ENCODE peak calls at places on chromosomes 3 and 15, in five cellular contexts. Y, I, V, O and S are unnamed samples. For H3K36me3 and H3K4me1, the result is how much of the 10 kb centered on the place peaks cover.

GRCh38 chr3:51961607-51962569 is 5.4 kb downstream of the PCBP4 start:
- DNase-seq in O (no peak), Y (peak), I (no peak), V (no peak), S (no peak)

GRCh38 chr3:43559961-43560360 is 61.9 kb downstream of the ANO10 start:
- DNase-seq in I (no peak), O (no peak), V (no peak), Y (no peak), S (no peak)

GRCh38 chr3:107476462-107476861 is 46.3 kb upstream of the BBX start:
- DNase-seq in V (no peak), O (no peak), I (no peak), Y (no peak), S (no peak)

GRCh38 chr3:95923496-95924210 is 890.7 kb upstream of the EPHA6 start:
- DNase-seq in V (no peak), Y (no peak), I (no peak), O (peak), S (no peak)

GRCh38 chr15:62378772-62379171 is 213.7 kb upstream of the C2CD4B start:
- DNase-seq in Y (no peak), I (no peak), O (no peak), V (no peak), S (no peak)

GRCh38 chr15:96553931-96554330 is 223.4 kb downstream of the NR2F2 start:
- DNase-seq in Y (no peak), I (no peak), O (no peak), V (no peak), S (no peak)

GRCh38 chr15:40029979-40030893 is 8.7 kb downstream of the SRP14 start:
- DNase-seq in Y (peak), I (no peak), V (no peak), O (no peak), S (no peak)

GRCh38 chr15:51908312-51908711 is 63.3 kb downstream of the LEO1 start:
- DNase-seq in V (no peak), I (no peak), Y (no peak), O (no peak), S (no peak)

GRCh38 chr3:107201146-107201545 is 176.1 kb upstream of the CCDC54 start:
- DNase-seq in I (no peak), Y (no peak), O (no peak), V (no peak), S (no peak)

GRCh38 chr3:184129012-184129411 is 6.1 kb upstream of the EIF2B5 start:
- DNase-seq in I (no peak), O (no peak), V (no peak), Y (peak), S (no peak)

GRCh38 chr3:12750223-12750622 is 8.8 kb downstream of the TMEM40 start:
- DNase-seq in V (no peak), O (peak), Y (no peak), I (no peak), S (peak)

GRCh38 chr15:73996939-73997338 is 2.4 kb downstream of the PML start:
- DNase-seq in O (peak), V (no peak), Y (no peak), I (peak), S (no peak)

DNA sequence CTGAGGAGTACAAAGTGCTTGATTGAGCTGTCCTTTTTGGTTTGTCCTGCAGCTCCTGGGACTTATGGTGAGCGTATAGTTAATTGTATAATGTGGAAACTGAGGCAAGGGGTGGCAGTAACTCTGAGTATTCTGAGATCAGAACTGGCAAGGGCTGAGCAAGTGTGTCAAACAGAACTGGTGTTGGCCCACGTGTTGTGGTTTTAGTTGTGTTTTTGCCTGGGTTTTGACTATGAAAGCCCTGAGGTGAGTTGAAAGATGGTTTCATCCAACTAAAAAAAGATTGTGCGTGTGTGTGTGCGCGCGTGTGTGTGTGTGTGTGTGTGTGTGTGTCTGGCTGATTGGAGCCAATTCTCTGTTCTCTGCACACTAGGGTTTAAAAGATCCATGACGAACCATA is 154.1 kb downstream of the EDEM1 start:
- DNase-seq in V (no peak), O (no peak), Y (no peak), I (no peak), S (no peak)
- H3K36me3 ChIP-seq in V (under half), O (under half), Y (under half), I (under half), S (under half)

GRCh38 chr3:172074027-172074426 is 34.6 kb downstream of the FNDC3B start:
- DNase-seq in V (no peak), I (no peak), Y (no peak), O (no peak), S (no peak)
- H3K4me1 ChIP-seq in V (under half), I (under half), Y (under half), O (half or more), S (half or more)

DNA sequence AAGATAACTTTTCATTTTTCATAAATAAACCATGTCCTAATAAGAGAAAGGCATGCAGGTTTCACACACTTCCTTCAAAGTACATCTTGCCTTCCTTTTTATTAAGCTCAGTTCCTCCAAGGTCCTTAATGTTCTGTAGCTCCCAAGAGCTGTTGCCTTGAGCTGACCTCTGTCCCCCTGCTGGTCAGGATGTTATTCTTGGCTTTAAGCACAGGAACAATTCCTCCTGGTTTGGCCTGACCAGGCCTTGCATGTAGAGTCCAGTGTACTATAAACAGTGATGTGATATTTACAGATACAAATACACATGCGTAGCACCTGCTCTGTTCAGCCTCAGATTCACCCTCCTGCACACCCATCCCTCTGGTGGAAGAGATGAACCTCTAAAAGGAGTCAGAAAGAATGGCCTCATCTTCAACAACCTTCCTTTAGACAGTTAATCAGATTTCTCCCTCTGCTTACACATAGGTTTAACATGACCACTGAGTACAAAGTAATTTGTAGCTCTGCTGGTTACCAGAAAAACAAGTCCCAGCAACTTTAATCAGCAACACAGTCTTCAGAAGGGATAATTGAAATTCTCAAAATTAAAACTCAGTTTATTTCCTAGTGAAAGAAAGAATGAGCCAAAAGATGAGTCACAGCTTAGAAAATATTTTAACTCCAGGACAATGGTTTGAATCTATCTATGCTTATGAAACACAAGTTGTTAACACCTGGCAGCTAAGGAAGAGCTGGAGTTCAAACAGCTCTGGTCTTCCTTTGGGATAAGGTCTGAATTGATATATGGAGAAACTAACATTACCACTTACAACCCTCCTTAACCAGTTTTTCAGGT is 46.5 kb downstream of the PTPN9 start:
- DNase-seq in Y (peak), V (no peak), O (peak), I (peak), S (peak)
- H3K27ac ChIP-seq in Y (no peak), V (peak), O (peak), I (peak), S (peak)

GRCh38 chr15:42027521-42027920 is 6.7 kb upstream of the PLA2G4E start:
- DNase-seq in I (no peak), O (no peak), V (no peak), Y (no peak), S (no peak)
- H3K36me3 ChIP-seq in I (under half), O (under half), V (under half), Y (under half), S (under half)

GRCh38 chr15:60373745-60374144 is 24.0 kb downstream of the ANXA2 start:
- DNase-seq in O (no peak), V (no peak), Y (peak), I (no peak), S (no peak)
- H3K4me1 ChIP-seq in O (half or more), V (under half), Y (under half), I (half or more), S (half or more)

DNA sequence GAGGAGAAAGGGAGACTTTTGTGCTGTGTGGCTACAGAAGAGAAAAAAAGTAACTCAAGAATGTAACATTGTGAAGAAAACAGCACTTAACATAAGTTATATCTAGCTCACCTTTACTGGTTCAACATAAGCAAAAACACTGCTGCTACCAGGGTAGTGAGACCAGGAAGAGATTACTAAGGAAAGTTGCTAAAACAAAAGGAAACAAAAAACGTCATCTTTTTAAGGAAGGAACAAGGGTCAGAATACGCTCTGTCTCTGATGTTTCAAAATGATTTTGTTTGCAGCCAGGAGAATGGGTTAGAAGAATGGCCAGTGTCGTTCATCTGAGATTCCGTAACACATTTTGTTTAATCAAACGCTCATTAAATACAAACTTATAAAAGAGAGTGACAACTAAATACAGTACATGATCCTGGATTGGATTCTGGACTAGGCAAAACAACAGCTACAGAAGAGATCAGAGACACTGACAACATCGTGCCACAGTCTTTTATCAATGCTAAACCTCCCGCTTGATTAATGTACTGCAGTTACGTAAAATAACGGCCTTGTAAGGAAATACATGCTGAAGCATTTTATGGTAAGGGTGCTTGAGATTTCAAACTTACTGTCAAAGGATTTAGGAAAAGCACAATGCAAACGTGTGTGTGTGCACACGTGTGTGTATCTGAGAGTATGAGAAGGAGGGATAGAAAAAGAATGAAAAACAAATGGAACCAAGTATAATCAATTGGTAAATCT is 67.7 kb downstream of the FOXP1 start:
- DNase-seq in Y (no peak), I (no peak), V (no peak), O (no peak), S (no peak)
- H3K27ac ChIP-seq in Y (no peak), I (peak), V (no peak), O (no peak), S (no peak)

GRCh38 chr3:178895178-178895789 is 176.3 kb downstream of the ZMAT3 start:
- DNase-seq in V (no peak), I (no peak), O (no peak), Y (no peak), S (no peak)
- H3K36me3 ChIP-seq in V (under half), I (under half), O (under half), Y (under half), S (under half)

DNA sequence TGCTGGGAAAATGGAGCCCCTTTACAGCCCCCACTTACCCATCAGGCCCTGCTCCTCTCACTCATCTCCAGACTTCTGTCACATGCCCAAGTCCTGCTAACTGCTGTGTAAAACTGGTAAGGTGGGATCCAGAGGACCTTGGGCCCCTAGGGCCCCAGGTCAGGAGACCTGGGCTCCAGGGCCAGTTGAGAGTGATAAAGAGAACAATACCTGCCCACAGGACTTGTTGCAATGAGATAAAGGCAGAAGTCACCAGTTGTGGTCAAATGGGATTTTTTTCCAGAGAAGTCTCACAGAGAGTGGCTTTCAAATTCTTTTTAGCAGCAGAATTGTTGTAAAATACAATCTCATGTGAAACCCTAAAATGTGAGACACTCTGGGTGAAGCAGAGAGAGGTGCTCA is 753 bp downstream of the FURIN start:
- DNase-seq in O (no peak), Y (peak), I (no peak), V (no peak), S (no peak)
- H3K4me1 ChIP-seq in O (under half), Y (under half), I (under half), V (under half), S (under half)

GRCh38 chr3:188946351-188946750 is 225.4 kb upstream of the TPRG1 start:
- DNase-seq in O (no peak), Y (no peak), I (no peak), V (no peak), S (no peak)

GRCh38 chr3:188941103-188941502 is 230.7 kb upstream of the TPRG1 start:
- DNase-seq in I (no peak), Y (no peak), O (no peak), V (no peak), S (no peak)

GRCh38 chr3:188946837-188947236 is 224.9 kb upstream of the TPRG1 start:
- DNase-seq in Y (no peak), V (no peak), O (no peak), I (no peak), S (peak)

GRCh38 chr3:188943591-188943990 is 228.2 kb upstream of the TPRG1 start:
- DNase-seq in O (no peak), Y (no peak), I (no peak), V (no peak), S (no peak)

GRCh38 chr3:188944108-188944507 is 227.7 kb upstream of the TPRG1 start:
- DNase-seq in Y (no peak), I (no peak), O (no peak), V (no peak), S (no peak)
- H3K27ac ChIP-seq in Y (no peak), I (no peak), O (peak), V (no peak), S (peak)

DNA sequence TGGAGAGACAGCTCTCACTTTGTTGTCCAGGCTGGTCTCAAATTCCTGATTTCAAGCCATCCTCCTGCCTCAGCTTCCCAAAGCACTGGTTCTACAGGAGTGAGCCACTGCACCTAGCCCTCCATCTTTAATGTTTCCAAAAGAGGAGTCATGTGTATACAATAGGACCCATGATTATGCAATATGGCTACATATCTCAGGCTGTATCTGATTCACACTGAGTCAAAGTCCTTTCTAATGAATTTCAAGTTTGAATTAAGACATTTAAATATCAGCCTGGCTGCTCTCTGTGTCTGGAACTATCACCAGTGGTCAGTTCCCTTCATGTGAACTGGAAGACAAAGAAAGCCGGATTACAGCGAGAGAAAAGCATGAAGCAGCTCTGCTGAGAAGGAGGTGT is 90.5 kb downstream of the MINAR1 start:
- DNase-seq in V (no peak), O (no peak), I (no peak), Y (no peak), S (no peak)
- H3K36me3 ChIP-seq in V (under half), O (under half), I (under half), Y (under half), S (under half)